ENCODE peak calls at places on chromosomes 1 and 21, in four cellular contexts. One of them, this sample, is unnamed.

GRCh38 chr1:227885135-227885647 is 62.5 kb downstream of the WNT9A start:
- DNase-seq in PC-9: no peak
- DNase-seq in psoas muscle: no peak
- DNase-seq in stomach: peak; percentile 24
- DNase-seq in this sample: no peak

GRCh38 chr1:178870944-178871343 is at the start of gene ANGPTL1:
- DNase-seq in stomach: no peak
- DNase-seq in PC-9: no peak
- DNase-seq in psoas muscle: no peak
- DNase-seq in this sample: no peak

GRCh38 chr21:15159382-15160020 is 94.7 kb upstream of the NRIP1 start:
- DNase-seq in psoas muscle: no peak
- DNase-seq in stomach: no peak
- DNase-seq in PC-9: no peak
- DNase-seq in this sample: no peak

GRCh38 chr1:77552626-77553025 is 129.8 kb downstream of the ZZZ3 start:
- DNase-seq in stomach: no peak
- DNase-seq in PC-9: no peak
- DNase-seq in psoas muscle: no peak
- DNase-seq in this sample: no peak

GRCh38 chr1:151790940-151791651 is 796 bp upstream of the TDRKH start:
- DNase-seq in stomach: no peak
- DNase-seq in PC-9: no peak
- DNase-seq in psoas muscle: no peak
- DNase-seq in this sample: no peak

GRCh38 chr1:24464378-24464770 is 38.3 kb upstream of the RCAN3 start:
- DNase-seq in stomach: no peak
- DNase-seq in PC-9: no peak
- DNase-seq in psoas muscle: no peak
- DNase-seq in this sample: no peak

GRCh38 chr1:14812189-14812588 is 213.7 kb downstream of the KAZN start:
- DNase-seq in PC-9: no peak
- DNase-seq in psoas muscle: no peak
- DNase-seq in stomach: no peak
- DNase-seq in this sample: no peak

GRCh38 chr1:174262747-174263241 is 103.5 kb downstream of the RABGAP1L start:
- DNase-seq in psoas muscle: no peak
- DNase-seq in stomach: no peak
- DNase-seq in PC-9: no peak
- DNase-seq in this sample: no peak

GRCh38 chr1:234322979-234323378 is 50.3 kb upstream of the COA6 start:
- DNase-seq in PC-9: no peak
- DNase-seq in psoas muscle: no peak
- DNase-seq in stomach: peak; percentile 61
- DNase-seq in this sample: no peak

GRCh38 chr1:234326493-234327366 is 46.5 kb upstream of the COA6 start:
- DNase-seq in PC-9: no peak
- DNase-seq in stomach: peak; percentile 60
- DNase-seq in psoas muscle: no peak
- DNase-seq in this sample: peak; percentile 63

GRCh38 chr1:234327577-234328164 is 45.6 kb upstream of the COA6 start:
- DNase-seq in psoas muscle: no peak
- DNase-seq in stomach: no peak
- DNase-seq in PC-9: no peak
- DNase-seq in this sample: no peak

GRCh38 chr1:234324668-234325225 is 48.5 kb upstream of the COA6 start:
- DNase-seq in PC-9: no peak
- DNase-seq in stomach: no peak
- DNase-seq in psoas muscle: no peak
- DNase-seq in this sample: no peak

GRCh38 chr1:234325878-234326492 is 47.3 kb upstream of the COA6 start:
- DNase-seq in PC-9: no peak
- DNase-seq in stomach: no peak
- DNase-seq in psoas muscle: no peak
- DNase-seq in this sample: no peak
- H3K36me3 ChIP-seq in PC-9: no peaks in the 10 kb centered on the region
- H3K36me3 ChIP-seq in stomach: no peaks in the 10 kb centered on the region
- H3K36me3 ChIP-seq in psoas muscle: no peaks in the 10 kb centered on the region
- H3K36me3 ChIP-seq in this sample: no peaks in the 10 kb centered on the region

GRCh38 chr1:36625959-36626337 is 143.2 kb upstream of the CSF3R start:
- DNase-seq in PC-9: no peak
- DNase-seq in psoas muscle: no peak
- DNase-seq in stomach: no peak
- DNase-seq in this sample: no peak
- H3K4me1 ChIP-seq in PC-9: no peaks in the 10 kb centered on the region
- H3K4me1 ChIP-seq in psoas muscle: no peaks in the 10 kb centered on the region
- H3K4me1 ChIP-seq in stomach: no peaks in the 10 kb centered on the region
- H3K4me1 ChIP-seq in this sample: no peaks in the 10 kb centered on the region

GRCh38 chr1:23168079-23168461 is 586 bp downstream of the LUZP1 start:
- DNase-seq in PC-9: no peak
- DNase-seq in psoas muscle: peak; percentile 69
- DNase-seq in stomach: no peak
- DNase-seq in this sample: no peak

GRCh38 chr1:23169219-23169575 is 541 bp upstream of the LUZP1 start:
- DNase-seq in psoas muscle: no peak
- DNase-seq in PC-9: no peak
- DNase-seq in stomach: no peak
- DNase-seq in this sample: no peak

GRCh38 chr1:23166854-23167253 is 1.8 kb downstream of the LUZP1 start:
- DNase-seq in psoas muscle: no peak
- DNase-seq in stomach: no peak
- DNase-seq in PC-9: no peak
- DNase-seq in this sample: no peak

GRCh38 chr1:23168462-23169218 is at the start of gene LUZP1:
- DNase-seq in PC-9: peak; percentile 39
- DNase-seq in stomach: peak; percentile 92
- DNase-seq in psoas muscle: peak; percentile 95
- DNase-seq in this sample: peak; percentile 88

GRCh38 chr1:23167353-23168078 is 1.1 kb downstream of the LUZP1 start:
- DNase-seq in psoas muscle: peak; percentile 64
- DNase-seq in PC-9: no peak
- DNase-seq in stomach: peak; percentile 54
- DNase-seq in this sample: peak; percentile 64
- H3K4me3 ChIP-seq in psoas muscle: peak overlapping the region; percentile 92
- H3K4me3 ChIP-seq in PC-9: peak overlapping the region; percentile 75
- H3K4me3 ChIP-seq in stomach: peak overlapping the region; percentile 78
- H3K4me3 ChIP-seq in this sample: peak overlapping the region; percentile 65

GRCh38 chr1:108758782-108759181 is 12.3 kb downstream of the STXBP3 start:
- DNase-seq in stomach: no peak
- DNase-seq in PC-9: no peak
- DNase-seq in psoas muscle: no peak
- DNase-seq in this sample: no peak
- H3K36me3 ChIP-seq in stomach: peaks cover 89% of the 10 kb centered on the region
- H3K36me3 ChIP-seq in PC-9: peaks cover 42% of the 10 kb centered on the region
- H3K36me3 ChIP-seq in psoas muscle: peaks cover 98% of the 10 kb centered on the region
- H3K36me3 ChIP-seq in this sample: peaks cover 53% of the 10 kb centered on the region

GRCh38 chr1:65372557-65372956 is 47.9 kb upstream of the LEPR start:
- DNase-seq in psoas muscle: no peak
- DNase-seq in PC-9: no peak
- DNase-seq in stomach: no peak
- DNase-seq in this sample: no peak
- H3K4me1 ChIP-seq in psoas muscle: no peaks in the 10 kb centered on the region
- H3K4me1 ChIP-seq in PC-9: peaks cover 11% of the 10 kb centered on the region
- H3K4me1 ChIP-seq in stomach: no peaks in the 10 kb centered on the region
- H3K4me1 ChIP-seq in this sample: no peaks in the 10 kb centered on the region

DNA sequence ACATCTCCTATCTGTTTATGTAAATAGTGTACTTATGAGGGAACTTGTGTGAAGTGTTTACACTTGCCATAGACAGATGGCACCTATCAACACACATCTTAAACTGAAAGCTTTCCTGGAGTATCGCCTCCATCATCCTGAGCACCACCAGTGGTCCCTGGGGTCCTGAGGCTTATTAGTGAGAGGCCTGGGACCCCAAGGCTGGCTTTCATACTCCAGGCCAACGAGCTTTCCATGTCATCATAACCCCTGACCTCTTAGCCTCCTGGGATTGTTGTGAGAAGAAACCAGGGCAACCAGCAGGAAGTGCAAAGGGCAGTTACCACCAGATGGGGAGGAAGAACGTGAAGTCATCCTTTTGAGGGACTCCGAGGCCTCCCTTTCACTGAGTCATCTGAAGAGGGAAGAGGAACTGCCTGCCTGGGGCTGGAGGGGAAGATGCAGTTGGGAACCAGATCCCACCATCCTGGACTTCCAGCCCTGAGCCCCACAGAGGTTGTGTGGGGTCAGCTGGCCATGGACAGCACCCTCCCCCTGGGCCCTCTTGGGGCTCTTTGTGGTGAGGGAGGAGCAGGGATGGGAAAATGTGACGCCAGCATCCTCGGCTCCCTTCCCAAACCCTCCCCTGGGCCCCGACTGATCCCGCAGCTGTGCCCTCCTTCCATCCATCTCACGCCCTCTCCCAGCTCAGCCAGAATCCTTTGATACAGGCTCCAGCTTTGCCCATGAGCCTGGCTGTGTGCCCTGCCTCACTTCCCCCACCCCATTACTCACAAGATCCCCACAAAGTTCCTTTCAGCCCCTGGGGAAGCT is 5.8 kb downstream of the INKA2 start:
- DNase-seq in stomach: no peak
- DNase-seq in PC-9: peak; percentile 65
- DNase-seq in psoas muscle: peak; percentile 88
- DNase-seq in this sample: no peak
- H3K4me3 ChIP-seq in stomach: no peak overlapping the region
- H3K4me3 ChIP-seq in PC-9: no peak overlapping the region
- H3K4me3 ChIP-seq in psoas muscle: no peak overlapping the region
- H3K4me3 ChIP-seq in this sample: no peak overlapping the region

DNA sequence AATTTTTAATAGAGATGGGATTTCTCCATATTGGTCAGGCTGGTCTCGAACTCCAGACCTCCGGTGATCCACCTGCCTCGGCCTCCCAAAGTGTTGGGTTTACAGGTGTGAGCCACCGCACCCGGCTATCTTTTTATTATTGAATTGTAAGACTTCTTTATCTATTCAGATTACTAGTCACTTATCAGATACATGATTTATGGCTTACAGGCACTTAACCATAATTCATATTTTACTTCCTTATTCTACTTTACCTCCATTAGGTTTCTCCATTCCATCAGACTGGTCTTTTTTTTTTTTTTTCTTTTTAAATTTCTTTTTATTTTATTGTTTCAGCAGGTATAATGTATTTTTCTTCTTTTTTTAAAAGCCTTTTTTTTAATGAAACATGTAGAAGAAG is 4.4 kb downstream of the TMEM183A start:
- DNase-seq in psoas muscle: no peak
- DNase-seq in stomach: no peak
- DNase-seq in PC-9: no peak
- DNase-seq in this sample: no peak
- H3K36me3 ChIP-seq in psoas muscle: peaks cover 78% of the 10 kb centered on the region
- H3K36me3 ChIP-seq in stomach: peaks cover 81% of the 10 kb centered on the region
- H3K36me3 ChIP-seq in PC-9: peaks cover 48% of the 10 kb centered on the region
- H3K36me3 ChIP-seq in this sample: peaks cover 72% of the 10 kb centered on the region